ENCODE peak calls at places on chromosomes 3 and 15, in ten cellular contexts. F is HL-60, I is dorsolateral prefrontal cortex, T is fibroblast of lung, Z is cardiac fibroblast, Y is heart left ventricle, U is MCF 10A, X is lower lobe of right lung, L is AG09309, E is lower leg skin. V is an unnamed sample.

GRCh38 chr3:8536106-8537052 is 34.8 kb downstream of the LMCD1 start:
- DNase-seq in F (no peak), I (no peak), T (peak; percentile 77), Z (peak; percentile 69), Y (no peak), U (no peak), X (no peak), L (no peak), E (no peak), V (peak; percentile 86)

GRCh38 chr3:2921903-2922302 is 188.3 kb downstream of the IL5RA start:
- DNase-seq in F (no peak), I (no peak), T (peak; percentile 18), Z (peak; percentile 3), Y (no peak), U (peak; percentile 41), X (no peak), L (no peak), E (no peak), V (no peak)

GRCh38 chr3:171363211-171363610 is 97.0 kb downstream of the TNIK start:
- DNase-seq in F (no peak), I (no peak), T (no peak), Z (no peak), Y (no peak), U (no peak), X (no peak), L (no peak), E (no peak), V (no peak)

GRCh38 chr15:33565099-33565498 is 254.3 kb downstream of the RYR3 start:
- DNase-seq in F (no peak), I (no peak), T (peak; percentile 88), Z (peak; percentile 73), Y (no peak), U (peak; percentile 70), X (no peak), L (no peak), E (no peak), V (no peak)

GRCh38 chr15:89129123-89129815 is 41.0 kb downstream of the ABHD2 start:
- DNase-seq in F (no peak), I (peak; percentile 39), T (peak; percentile 48), Z (peak; percentile 56), Y (peak; percentile 66), U (peak; percentile 60), X (peak; percentile 65), L (no peak), E (no peak), V (no peak)

GRCh38 chr15:34341922-34342736 is 807 bp downstream of the NOP10 start:
- DNase-seq in F (no peak), I (no peak), T (no peak), Z (peak; percentile 27), Y (no peak), U (no peak), X (no peak), L (no peak), E (peak; percentile 83), V (no peak)

GRCh38 chr3:142998439-142998838 is 2.9 kb upstream of the U2SURP start:
- DNase-seq in F (no peak), I (no peak), T (peak; percentile 59), Z (peak; percentile 50), Y (no peak), U (no peak), X (no peak), L (no peak), E (no peak), V (no peak)

GRCh38 chr3:151726016-151726415 is 7.7 kb upstream of the AADACL2 start:
- DNase-seq in F (no peak), I (no peak), T (peak; percentile 63), Z (peak; percentile 23), Y (no peak), U (peak; percentile 9), X (no peak), L (no peak), E (no peak), V (no peak)

GRCh38 chr3:196378442-196378841 is 40.3 kb upstream of the TM4SF19 start:
- DNase-seq in F (no peak), I (no peak), T (no peak), Z (no peak), Y (no peak), U (no peak), X (no peak), L (no peak), E (no peak), V (no peak)

GRCh38 chr15:80669599-80670273 is 25.4 kb upstream of the ABHD17C start:
- DNase-seq in F (no peak), I (no peak), T (peak; percentile 33), Z (peak; percentile 61), Y (no peak), U (no peak), X (no peak), L (no peak), E (no peak), V (peak; percentile 27)

GRCh38 chr3:154931484-154931883 is 148.6 kb upstream of the MME start:
- DNase-seq in F (no peak), I (no peak), T (peak; percentile 87), Z (peak; percentile 76), Y (no peak), U (peak; percentile 9), X (no peak), L (peak; percentile 16), E (no peak), V (peak; percentile 30)

GRCh38 chr3:124714218-124714853 is 15.9 kb upstream of the UMPS start:
- DNase-seq in F (no peak), I (no peak), T (no peak), Z (no peak), Y (no peak), U (no peak), X (no peak), L (no peak), E (no peak), V (peak; percentile 1)

GRCh38 chr3:32154180-32154579 is 47.8 kb downstream of the GPD1L start:
- DNase-seq in F (no peak), I (no peak), T (no peak), Z (peak; percentile 16), Y (no peak), U (no peak), X (no peak), L (no peak), E (no peak), V (no peak)

GRCh38 chr3:55486101-55486856 is 827 bp downstream of the WNT5A start:
- DNase-seq in F (no peak), I (no peak), T (peak; percentile 83), Z (peak; percentile 83), Y (peak; percentile 74), U (peak; percentile 58), X (peak; percentile 81), L (no peak), E (peak; percentile 86), V (no peak)

GRCh38 chr15:60396964-60397771 is 618 bp downstream of the ANXA2 start:
- DNase-seq in F (no peak), I (no peak), T (peak; percentile 71), Z (peak; percentile 82), Y (peak; percentile 80), U (peak; percentile 83), X (peak; percentile 82), L (no peak), E (peak; percentile 96), V (no peak)

GRCh38 chr3:16520636-16521579 is 7.4 kb upstream of the RFTN1 start:
- DNase-seq in F (no peak), I (no peak), T (no peak), Z (no peak), Y (no peak), U (no peak), X (no peak), L (no peak), E (no peak), V (no peak)

GRCh38 chr3:129211772-129212171 is 28.1 kb upstream of the CNBP start:
- DNase-seq in F (peak; percentile 51), I (no peak), T (peak; percentile 83), Z (peak; percentile 86), Y (peak; percentile 72), U (peak; percentile 98), X (peak; percentile 83), L (no peak), E (peak; percentile 93), V (no peak)

GRCh38 chr15:44427756-44428724 is 611 bp downstream of the CTDSPL2 start:
- DNase-seq in F (no peak), I (no peak), T (no peak), Z (peak; percentile 76), Y (no peak), U (peak; percentile 34), X (no peak), L (peak; percentile 8), E (no peak), V (no peak)

GRCh38 chr3:115169808-115170207 is 22.7 kb upstream of the ZBTB20 start:
- DNase-seq in F (no peak), I (no peak), T (peak; percentile 26), Z (peak; percentile 18), Y (no peak), U (no peak), X (no peak), L (no peak), E (no peak), V (no peak)

GRCh38 chr3:188052229-188052965 is 101.6 kb upstream of the LPP start:
- DNase-seq in F (no peak), I (peak; percentile 87), T (peak; percentile 62), Z (peak; percentile 35), Y (peak; percentile 84), U (no peak), X (peak; percentile 56), L (no peak), E (peak; percentile 86), V (no peak)
- TF ChIP-seq CTCF in F (no peak), I (peak; percentile 61), T (peak; percentile 31), Z (peak; percentile 8), Y (peak; percentile 71), U (no peak), X (peak; percentile 29), L (no peak), E (no peak), V (peak; percentile 35)

GRCh38 chr3:38004415-38005075 is 14.0 kb downstream of the VILL start:
- DNase-seq in F (no peak), I (peak; percentile 71), T (peak; percentile 62), Z (peak; percentile 70), Y (no peak), U (peak; percentile 81), X (peak; percentile 83), L (no peak), E (peak; percentile 93), V (no peak)
- TF ChIP-seq CTCF in F (peak; percentile 70), I (peak; percentile 75), T (peak; percentile 57), Z (peak; percentile 77), Y (peak; percentile 74), U (peak; percentile 69), X (peak; percentile 68), L (peak; percentile 82), E (no peak), V (peak; percentile 78)

GRCh38 chr3:101095703-101096102 is 102.5 kb upstream of the ABI3BP start:
- DNase-seq in F (no peak), I (no peak), T (no peak), Z (no peak), Y (no peak), U (no peak), X (no peak), L (no peak), E (no peak), V (no peak)

GRCh38 chr3:101085752-101086151 is 92.5 kb upstream of the ABI3BP start:
- DNase-seq in F (no peak), I (no peak), T (no peak), Z (no peak), Y (no peak), U (no peak), X (no peak), L (no peak), E (no peak), V (no peak)

GRCh38 chr3:101091489-101091888 is 98.3 kb upstream of the ABI3BP start:
- DNase-seq in F (no peak), I (no peak), T (no peak), Z (peak; percentile 65), Y (no peak), U (peak; percentile 50), X (no peak), L (no peak), E (no peak), V (no peak)
- TF ChIP-seq CTCF in F (no peak), I (no peak), T (no peak), Z (peak; percentile 33), Y (no peak), U (no peak), X (no peak), L (no peak), E (no peak), V (no peak)

GRCh38 chr3:192901435-192901834 is 16.2 kb downstream of the MB21D2 start:
- DNase-seq in F (no peak), I (no peak), T (peak; percentile 72), Z (peak; percentile 97), Y (no peak), U (no peak), X (no peak), L (peak; percentile 91), E (no peak), V (peak; percentile 86)
- TF ChIP-seq CTCF in F (no peak), I (no peak), T (no peak), Z (no peak), Y (no peak), U (no peak), X (no peak), L (no peak), E (no peak), V (no peak)